ENCODE peak calls at places on chromosomes 11 and 22, in five cellular contexts. G is mucosa of gallbladder; C is stimulated activated CD8-positive, alpha-beta memory T cell treated with anti-CD3 and anti-CD28 coated beads, Interleukin-2, amount 100 ng/mL, for 48 hours; W is nucleus accumbens; S is HS-5. Q is an unnamed sample.

GRCh38 chr22:27616033-27616432 is 185.5 kb downstream of the MN1 start:
- DNase-seq in G (no peak), C (no peak), W (no peak), S (no peak), Q (no peak)

GRCh38 chr11:61345954-61346814 is 13.2 kb downstream of the TKFC start:
- DNase-seq in G (no peak), C (no peak), W (no peak), S (no peak), Q (no peak)

GRCh38 chr11:114280696-114281095 is 15.5 kb upstream of the NNMT start:
- DNase-seq in G (no peak), C (no peak), W (no peak), S (no peak), Q (no peak)

GRCh38 chr22:22214819-22215329 is 29.7 kb upstream of the VPREB1 start:
- DNase-seq in G (no peak), C (no peak), W (no peak), S (no peak), Q (no peak)

GRCh38 chr22:24175160-24175808 is 6.0 kb upstream of the SUSD2 start:
- DNase-seq in G (peak), C (peak), W (no peak), S (no peak), Q (peak)

GRCh38 chr11:128555606-128556005 is 31.8 kb downstream of the ETS1 start:
- DNase-seq in G (no peak), C (no peak), W (no peak), S (no peak), Q (no peak)

GRCh38 chr11:61543606-61544306 is 35.2 kb downstream of the LRRC10B start:
- DNase-seq in G (no peak), C (no peak), W (no peak), S (peak), Q (no peak)

GRCh38 chr11:113675003-113675471 is 31.1 kb downstream of the TMPRSS5 start:
- DNase-seq in G (no peak), C (no peak), W (no peak), S (peak), Q (peak)

Q was measured in GM18507.